ENCODE peak calls at places on chromosomes 12 and 14, in five cellular contexts. Y is fibroblast of the conjunctiva, F is progenitor cell of endocrine pancreas, D is Calu3, Q is LoVo. C is an unnamed sample.

GRCh38 chr12:8668441-8668840 is 5.8 kb upstream of the MFAP5 start:
- DNase-seq in Q (no peak), F (no peak), Y (no peak), D (no peak), C (no peak)

GRCh38 chr12:30420561-30420960 is 275.1 kb downstream of the IPO8 start:
- DNase-seq in F (no peak), Q (no peak), D (no peak), Y (no peak), C (no peak)

GRCh38 chr12:39227218-39227617 is 215.7 kb downstream of the KIF21A start:
- DNase-seq in Q (no peak), Y (no peak), F (no peak), D (no peak), C (no peak)

GRCh38 chr14:31921251-31921650 is 155.9 kb upstream of the ARHGAP5 start:
- DNase-seq in Y (no peak), Q (no peak), D (no peak), F (no peak), C (no peak)

GRCh38 chr14:102508774-102509743 is 517 bp downstream of the ANKRD9 start:
- DNase-seq in Y (no peak), F (peak; percentile 37), Q (peak; percentile 25), D (no peak), C (peak; percentile 30)

GRCh38 chr14:24943024-24943423 is 106.9 kb downstream of the STXBP6 start:
- DNase-seq in F (no peak), Q (no peak), Y (peak; percentile 46), D (no peak), C (no peak)

GRCh38 chr14:83883732-83884131 is 1646.2 kb upstream of the FLRT2 start:
- DNase-seq in D (no peak), Q (no peak), Y (no peak), F (no peak), C (no peak)

GRCh38 chr12:23548742-23549141 is 400.7 kb downstream of the SOX5 start:
- DNase-seq in Q (no peak), F (no peak), D (no peak), Y (no peak), C (no peak)

GRCh38 chr14:53035336-53035735 is 84.5 kb upstream of the FERMT2 start:
- DNase-seq in F (no peak), Q (no peak), D (no peak), Y (no peak), C (no peak)

GRCh38 chr14:102589761-102590290 is 2.6 kb upstream of the RCOR1 start:
- DNase-seq in F (no peak), Q (no peak), Y (no peak), D (no peak), C (no peak)

GRCh38 chr12:101852998-101853397 is 22.2 kb upstream of the GNPTAB start:
- DNase-seq in Q (no peak), F (no peak), Y (no peak), D (no peak), C (no peak)

GRCh38 chr14:77007975-77008421 is 20.5 kb downstream of the IRF2BPL start:
- DNase-seq in F (no peak), Q (peak; percentile 27), D (peak; percentile 86), Y (no peak), C (no peak)

GRCh38 chr12:88947486-88948043 is 367.3 kb upstream of the KITLG start:
- DNase-seq in Q (no peak), D (no peak), F (no peak), Y (no peak), C (no peak)

GRCh38 chr12:111126331-111126730 is 206.0 kb upstream of the MYL2 start:
- DNase-seq in Q (no peak), F (no peak), D (no peak), Y (no peak), C (no peak)

GRCh38 chr14:60723218-60724079 is 702 bp downstream of the SIX4 start:
- DNase-seq in D (peak; percentile 52), Q (peak; percentile 24), Y (no peak), F (peak; percentile 42), C (no peak)

GRCh38 chr14:68977741-68978549 is 1.2 kb downstream of the ACTN1 start:
- DNase-seq in F (peak; percentile 38), Y (peak; percentile 79), Q (no peak), D (peak; percentile 83), C (no peak)

GRCh38 chr12:27966870-27967269 is 5.7 kb downstream of the PTHLH start:
- DNase-seq in D (peak; percentile 22), Q (peak; percentile 95), Y (peak; percentile 95), F (no peak), C (no peak)

GRCh38 chr14:60090864-60091519 is 731 bp upstream of the PCNX4 start:
- DNase-seq in F (no peak), Q (peak; percentile 51), Y (peak; percentile 55), D (peak; percentile 28), C (no peak)

GRCh38 chr14:76826122-76826521 is at the start of gene LRRC74A:
- DNase-seq in D (no peak), Y (no peak), F (no peak), Q (peak; percentile 27), C (no peak)

GRCh38 chr14:34113991-34114390 is 163.1 kb upstream of the EGLN3 start:
- DNase-seq in D (no peak), Y (no peak), F (no peak), Q (no peak), C (no peak)

GRCh38 chr14:64387232-64387737 is 868 bp upstream of the MTHFD1 start:
- DNase-seq in Q (peak; percentile 6), Y (no peak), D (peak; percentile 20), F (no peak), C (no peak)

GRCh38 chr12:112063264-112063663 is 45.3 kb downstream of the NAA25 start:
- DNase-seq in D (no peak), Y (no peak), F (no peak), Q (no peak), C (no peak)

GRCh38 chr14:103207404-103208072 is 84.3 kb downstream of the TNFAIP2 start:
- DNase-seq in D (peak; percentile 27), Q (no peak), Y (no peak), F (no peak), C (no peak)

GRCh38 chr12:56804169-56804568 is 41.0 kb downstream of the HSD17B6 start:
- DNase-seq in F (no peak), D (no peak), Y (no peak), Q (no peak), C (no peak)

GRCh38 chr12:4027412-4027811 is 154.2 kb upstream of the PARP11 start:
- DNase-seq in F (no peak), D (no peak), Y (no peak), Q (no peak), C (peak; percentile 50)

GRCh38 chr12:49342914-49343731 is 3.6 kb upstream of the DNAJC22 start:
- DNase-seq in F (no peak), Y (no peak), D (no peak), Q (no peak), C (no peak)

GRCh38 chr12:12216349-12217017 is 50.4 kb downstream of the LRP6 start:
- DNase-seq in Y (no peak), D (no peak), F (no peak), Q (no peak), C (no peak)

GRCh38 chr12:51382173-51382572 is 9.0 kb downstream of the GALNT6 start:
- DNase-seq in Y (no peak), D (no peak), Q (no peak), F (no peak), C (no peak)

GRCh38 chr12:122860854-122861585 is 25.8 kb downstream of the HIP1R start:
- DNase-seq in D (no peak), Q (no peak), Y (no peak), F (no peak), C (no peak)

GRCh38 chr14:99273025-99273723 is 1.2 kb upstream of the BCL11B start:
- DNase-seq in Q (peak; percentile 38), D (peak; percentile 22), Y (no peak), F (peak; percentile 28), C (no peak)

GRCh38 chr12:48486261-48486660 is 4.0 kb downstream of the C12orf54 start:
- DNase-seq in Q (no peak), F (no peak), D (no peak), Y (no peak), C (no peak)